ENCODE peak calls at places on chromosomes 13 and 19, in six cellular contexts. M, G, P, A, Y and S are unnamed samples.

GRCh38 chr13:81302125-81302524 is 961.2 kb upstream of the SPRY2 start:
- DNase-seq in M (no peak), G (no peak), P (no peak), A (no peak), Y (no peak), S (no peak)

GRCh38 chr19:31676271-31677004 is 327.2 kb upstream of the TSHZ3 start:
- DNase-seq in M (no peak), G (no peak), P (no peak), A (peak), Y (no peak), S (no peak)

GRCh38 chr19:38784224-38784623 is 4.8 kb upstream of the LGALS7B start:
- DNase-seq in M (peak), G (no peak), P (no peak), A (no peak), Y (peak), S (no peak)

GRCh38 chr13:113551081-113552000 is 33.2 kb upstream of the TFDP1 start:
- DNase-seq in M (no peak), G (no peak), P (peak), A (no peak), Y (no peak), S (no peak)

GRCh38 chr13:32284927-32285632 is 30.1 kb downstream of the ZAR1L start:
- DNase-seq in M (peak), G (no peak), P (no peak), A (peak), Y (peak), S (peak)

GRCh38 chr19:13024126-13024957 is 29.1 kb downstream of the NFIX start:
- DNase-seq in M (no peak), G (peak), P (no peak), A (peak), Y (peak), S (no peak)

GRCh38 chr13:94914829-94915228 is 202.5 kb upstream of the SOX21 start:
- DNase-seq in M (no peak), G (no peak), P (no peak), A (no peak), Y (no peak), S (no peak)

GRCh38 chr19:37867831-37868230 is 38.6 kb downstream of the WDR87 start:
- DNase-seq in M (no peak), G (no peak), P (no peak), A (no peak), Y (peak), S (peak)

GRCh38 chr13:20136781-20137703 is 23.8 kb downstream of the GJA3 start:
- DNase-seq in M (peak), G (peak), P (no peak), A (peak), Y (peak), S (no peak)
- TF ChIP-seq CTCF in M (peak), G (no peak), P (no peak), A (no peak), Y (peak), S (peak)

DNA sequence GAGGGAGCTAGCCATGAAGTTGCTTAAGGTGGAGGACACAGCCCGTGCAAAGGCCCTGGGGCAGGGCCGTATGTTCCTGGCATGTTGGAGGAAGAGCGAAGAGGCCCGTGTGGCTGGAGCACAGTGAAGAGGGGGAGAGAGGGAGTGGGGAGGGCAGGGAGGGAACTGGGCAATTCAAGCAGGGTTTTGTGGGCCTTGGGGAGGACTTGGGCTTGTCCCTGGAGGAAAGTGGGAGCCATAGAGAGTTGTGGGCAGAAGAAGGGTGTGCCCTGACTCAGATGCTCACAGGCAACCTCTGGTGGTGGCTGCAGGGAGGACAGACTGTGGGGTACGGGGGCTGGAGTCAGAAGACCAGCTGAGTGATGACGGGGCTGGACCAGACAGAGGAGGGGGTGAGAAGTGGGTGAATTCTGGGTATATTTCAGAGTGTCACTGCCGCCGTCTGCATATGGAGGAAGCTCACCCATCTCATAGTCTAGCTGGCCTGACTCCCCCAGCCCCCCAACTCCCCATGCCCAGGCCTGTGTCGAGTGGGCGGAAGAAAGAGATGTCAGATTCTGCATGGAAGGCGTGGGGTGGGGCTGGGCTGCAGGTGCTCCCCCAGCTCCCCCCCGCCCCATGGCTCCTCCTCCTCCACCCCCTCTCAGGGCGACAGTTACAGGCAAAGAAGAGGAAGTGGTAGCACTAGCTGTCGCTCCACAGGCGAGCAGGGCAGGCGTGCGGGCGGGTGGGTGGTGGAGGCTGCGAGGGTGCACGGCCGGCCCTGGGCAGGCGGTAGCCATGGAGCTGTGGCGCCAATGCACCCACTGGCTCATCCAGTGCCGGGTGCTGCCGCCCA is at the start of gene VAV1:
- DNase-seq in M (peak), G (peak), P (peak), A (peak), Y (no peak), S (no peak)
- H3K4me3 ChIP-seq in M (peak), G (peak), P (peak), A (no peak), Y (no peak), S (no peak)

GRCh38 chr13:47610687-47611086 is 390.4 kb downstream of the SUCLA2 start:
- DNase-seq in M (no peak), G (no peak), P (no peak), A (no peak), Y (no peak), S (no peak)

DNA sequence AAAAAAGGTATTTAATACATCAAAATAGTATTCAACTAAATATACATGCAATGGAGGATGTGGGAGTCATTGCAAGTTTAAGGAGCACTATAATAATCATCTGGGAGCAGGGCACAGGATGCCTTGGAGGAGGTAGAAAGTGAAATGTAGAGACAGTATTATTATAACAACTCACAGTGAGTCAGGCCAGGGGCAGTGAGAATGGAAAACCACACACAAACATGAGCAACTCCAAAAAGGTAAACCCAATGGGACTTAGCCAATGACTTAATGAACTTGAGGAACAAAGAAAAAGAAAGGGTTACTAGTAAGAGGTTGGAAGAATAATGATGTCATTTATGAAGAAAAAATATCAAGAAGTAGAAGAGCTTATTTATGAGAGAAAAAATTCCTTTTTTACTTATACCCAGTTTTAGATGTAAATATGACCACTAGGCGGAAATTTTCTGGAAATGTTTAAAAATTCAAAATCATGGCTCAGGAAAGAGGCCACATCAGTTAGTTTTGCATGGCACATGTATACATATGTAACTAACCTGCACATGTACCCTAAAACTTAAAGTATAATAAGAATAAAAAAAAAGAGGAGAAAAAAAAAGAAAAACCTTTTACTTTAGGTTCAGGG is 389.3 kb downstream of the SUCLA2 start:
- DNase-seq in M (no peak), G (no peak), P (no peak), A (no peak), Y (no peak), S (no peak)
- TF ChIP-seq CTCF in M (no peak), G (no peak), P (no peak), A (no peak), Y (no peak), S (no peak)

GRCh38 chr19:11138659-11139526 is 16.7 kb downstream of the SPC24 start:
- DNase-seq in M (peak), G (peak), P (peak), A (peak), Y (peak), S (peak)
- H3K4me3 ChIP-seq in M (no peak), G (no peak), P (no peak), A (no peak), Y (no peak), S (no peak)

GRCh38 chr19:10231624-10232228 is 595 bp upstream of the S1PR2 start:
- DNase-seq in M (no peak), G (no peak), P (no peak), A (no peak), Y (no peak), S (no peak)
- TF ChIP-seq CTCF in M (no peak), G (no peak), P (no peak), A (no peak), Y (no peak), S (no peak)

GRCh38 chr19:11510444-11510843 is 4.8 kb upstream of the ZNF653 start:
- DNase-seq in M (no peak), G (no peak), P (no peak), A (no peak), Y (no peak), S (no peak)
- H3K4me3 ChIP-seq in M (no peak), G (no peak), P (no peak), A (no peak), Y (no peak), S (no peak)

GRCh38 chr19:50703915-50704548 is 15.6 kb downstream of the SHANK1 start:
- DNase-seq in M (no peak), G (no peak), P (no peak), A (no peak), Y (no peak), S (no peak)
- TF ChIP-seq CTCF in M (peak), G (no peak), P (no peak), A (no peak), Y (peak), S (no peak)

DNA sequence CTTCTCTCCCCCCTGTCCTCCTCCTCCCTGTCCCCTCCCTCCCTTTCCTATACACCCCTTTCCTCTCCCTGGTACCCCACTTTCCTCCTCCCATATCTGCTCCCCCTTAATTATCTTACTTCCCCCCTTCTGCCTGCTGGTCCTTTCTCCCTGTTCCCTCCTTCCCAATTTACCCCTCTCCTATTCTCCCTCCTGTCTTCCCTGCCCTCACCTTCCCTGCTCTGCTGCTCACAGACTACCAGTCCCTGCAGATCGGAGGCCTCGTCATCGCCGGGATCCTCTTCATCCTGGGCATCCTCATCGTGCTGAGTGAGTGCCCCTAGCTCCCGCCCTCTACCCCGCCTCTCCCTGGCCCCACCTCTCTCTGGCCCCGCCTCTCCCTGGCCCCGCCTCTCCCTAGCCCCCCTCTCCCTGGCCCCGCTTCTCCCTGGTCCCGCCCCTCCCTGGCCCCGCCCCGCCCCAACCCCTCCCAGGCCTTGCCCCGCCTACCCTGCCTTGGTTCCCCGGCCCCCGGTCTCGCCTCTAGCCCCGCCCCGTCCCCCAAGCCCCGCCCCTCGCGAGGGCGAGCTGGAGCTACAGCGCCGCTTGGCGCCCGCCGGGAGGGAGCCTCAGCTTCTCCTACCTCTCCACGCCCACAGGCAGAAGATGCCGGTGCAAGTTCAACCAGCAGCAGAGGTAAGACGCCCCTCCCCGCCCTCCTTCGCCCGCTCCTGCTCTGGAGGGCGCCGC is 2.0 kb upstream of the FXYD7 start:
- DNase-seq in M (peak), G (peak), P (peak), A (peak), Y (peak), S (peak)
- H3K4me3 ChIP-seq in M (no peak), G (no peak), P (no peak), A (no peak), Y (peak), S (no peak)

GRCh38 chr19:49497047-49497789 is 984 bp downstream of the RPS11 start:
- DNase-seq in M (peak), G (peak), P (peak), A (peak), Y (peak), S (peak)
- TF ChIP-seq CTCF in M (no peak), G (no peak), P (no peak), A (no peak), Y (no peak), S (no peak)